ENCODE peak calls at places on chromosomes 7 and 10, in five cellular contexts. O, I, Y, W and E are unnamed samples.

GRCh38 chr7:142338633-142339501 is 81.0 kb upstream of the PRSS58 start:
- DNase-seq in O (no peak), W (peak), I (peak), Y (no peak), E (peak)

GRCh38 chr10:57262908-57263307 is 901.8 kb upstream of the ZWINT start:
- DNase-seq in W (no peak), O (no peak), I (no peak), Y (no peak), E (no peak)

GRCh38 chr10:132076578-132077081 is 10.9 kb downstream of the JAKMIP3 start:
- DNase-seq in I (no peak), O (no peak), Y (no peak), W (no peak), E (no peak)

GRCh38 chr10:93462371-93462770 is 19.8 kb downstream of the MYOF start:
- DNase-seq in W (no peak), O (no peak), Y (no peak), I (no peak), E (no peak)

GRCh38 chr7:47488969-47489342 is 93.0 kb downstream of the TNS3 start:
- DNase-seq in W (no peak), O (no peak), Y (no peak), I (no peak), E (no peak)

GRCh38 chr7:17680026-17680425 is 260.3 kb downstream of the SNX13 start:
- DNase-seq in Y (no peak), O (no peak), I (no peak), W (no peak), E (no peak)

GRCh38 chr7:91242097-91242846 is 22.0 kb upstream of the FZD1 start:
- DNase-seq in Y (no peak), W (no peak), I (no peak), O (no peak), E (no peak)

GRCh38 chr10:47249881-47250280 is 50.1 kb upstream of the GDF10 start:
- DNase-seq in W (no peak), Y (no peak), I (no peak), O (no peak), E (no peak)

GRCh38 chr10:63587191-63587590 is 66.0 kb downstream of the REEP3 start:
- DNase-seq in O (no peak), W (no peak), Y (no peak), I (no peak), E (no peak)

GRCh38 chr10:76036410-76036940 is 605.1 kb downstream of the LRMDA start:
- DNase-seq in Y (no peak), O (no peak), I (peak), W (peak), E (peak)

GRCh38 chr7:33757563-33758165 is 147.7 kb upstream of the BMPER start:
- DNase-seq in W (peak), I (no peak), O (peak), Y (no peak), E (no peak)

GRCh38 chr10:11901036-11901301 is 77.8 kb downstream of the PROSER2 start:
- DNase-seq in O (no peak), W (no peak), I (no peak), Y (no peak), E (no peak)

GRCh38 chr10:112689327-112689726 is 242.3 kb downstream of the VTI1A start:
- DNase-seq in I (no peak), Y (no peak), W (peak), O (peak), E (peak)

GRCh38 chr10:47206449-47207279 is 93.3 kb upstream of the GDF10 start:
- DNase-seq in O (no peak), I (no peak), Y (no peak), W (no peak), E (no peak)

GRCh38 chr10:73649876-73650536 is 5.8 kb downstream of the SYNPO2L start:
- DNase-seq in O (no peak), I (no peak), Y (no peak), W (no peak), E (no peak)

GRCh38 chr7:154684651-154685563 is 318.0 kb downstream of the PAXIP1 start:
- DNase-seq in I (no peak), Y (no peak), O (no peak), W (no peak), E (no peak)

GRCh38 chr7:130420943-130421578 is 19.8 kb downstream of the CEP41 start:
- DNase-seq in O (no peak), Y (no peak), W (no peak), I (no peak), E (no peak)

GRCh38 chr7:44201813-44202212 is 1.0 kb downstream of the YKT6 start:
- DNase-seq in W (no peak), I (no peak), O (no peak), Y (no peak), E (no peak)

GRCh38 chr7:138395763-138396162 is 64.3 kb upstream of the TRIM24 start:
- DNase-seq in O (no peak), W (no peak), Y (no peak), I (no peak), E (no peak)

GRCh38 chr10:133338080-133339071 is 1.7 kb upstream of the CALY start:
- DNase-seq in I (no peak), W (no peak), Y (no peak), O (no peak), E (no peak)

GRCh38 chr7:66556549-66557213 is 72.0 kb upstream of the KCTD7 start:
- DNase-seq in I (no peak), O (no peak), Y (no peak), W (no peak), E (no peak)

DNA sequence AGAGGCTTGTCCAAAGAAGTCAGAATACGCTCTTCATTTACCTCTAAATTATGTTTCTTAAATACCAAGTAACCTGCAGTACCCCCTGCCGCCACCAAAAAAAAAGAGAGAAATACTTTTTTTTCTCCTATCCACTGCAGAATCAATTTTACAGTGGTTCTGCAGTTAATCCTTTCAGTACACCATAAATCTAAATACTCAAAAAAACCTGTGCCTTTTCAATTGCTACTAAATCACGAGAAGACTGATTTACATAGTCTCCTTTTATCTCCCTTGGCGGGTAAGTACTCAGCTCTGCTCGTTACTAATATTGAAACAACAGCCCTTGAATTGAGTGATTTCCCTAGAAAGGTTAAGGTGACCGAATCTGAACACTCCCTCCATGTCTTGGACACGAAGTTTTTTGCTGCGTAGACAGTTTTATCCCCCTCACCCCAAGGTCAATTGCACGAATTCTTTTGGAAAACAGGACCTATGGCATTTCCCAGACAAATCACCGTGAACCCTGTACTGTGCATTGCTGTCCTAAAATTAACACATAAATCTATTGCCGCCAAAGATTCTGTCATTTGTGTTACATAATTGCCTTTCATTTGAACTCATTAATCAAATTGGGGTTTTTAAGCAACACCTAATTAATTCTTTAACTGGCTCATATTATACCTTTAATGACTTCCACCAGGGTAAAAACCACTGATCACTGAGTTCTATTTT is 517 bp upstream of the VIM start:
- DNase-seq in W (no peak), Y (peak), I (no peak), O (no peak), E (no peak)
- TF ChIP-seq ATF3 in W (no peak), Y (no peak), I (no peak), O (no peak), E (no peak)

GRCh38 chr10:4671451-4672145 is 154.4 kb upstream of the AKR1E2 start:
- DNase-seq in I (no peak), W (no peak), Y (no peak), O (no peak), E (peak)

GRCh38 chr10:4672199-4672598 is 153.8 kb upstream of the AKR1E2 start:
- DNase-seq in I (no peak), Y (no peak), O (no peak), W (no peak), E (no peak)

GRCh38 chr10:4673279-4674040 is 152.5 kb upstream of the AKR1E2 start:
- DNase-seq in O (no peak), W (no peak), I (no peak), Y (no peak), E (no peak)

GRCh38 chr10:4669585-4669984 is 156.4 kb upstream of the AKR1E2 start:
- DNase-seq in Y (no peak), W (no peak), I (no peak), O (no peak), E (no peak)

DNA sequence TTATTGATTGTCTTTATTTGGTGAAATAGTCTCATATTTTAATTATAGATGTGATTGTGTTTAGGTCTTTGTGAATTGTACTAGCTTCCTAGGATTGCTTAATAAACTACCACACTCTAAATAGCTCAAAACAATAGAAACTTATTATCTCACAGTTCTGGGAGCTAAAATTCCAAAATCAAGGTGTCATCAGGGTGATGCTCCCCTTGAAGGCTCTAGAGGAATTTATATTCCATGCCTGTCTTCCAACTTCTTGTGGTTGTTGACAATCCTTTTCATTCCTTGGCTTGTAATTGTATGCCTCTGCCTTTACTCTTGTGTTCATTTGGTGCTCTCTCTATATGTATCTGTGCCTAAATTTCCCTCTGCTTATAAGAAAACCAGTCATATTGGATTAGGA is 155.3 kb upstream of the AKR1E2 start:
- DNase-seq in W (no peak), Y (no peak), I (no peak), O (no peak), E (no peak)
- TF ChIP-seq ZNF274 in W (no peak), Y (no peak), I (no peak), O (no peak), E (no peak)

GRCh38 chr7:55063633-55064032 is 44.8 kb downstream of the EGFR start:
- DNase-seq in O (no peak), I (no peak), W (no peak), Y (no peak), E (no peak)
- TF ChIP-seq ATF3 in O (no peak), I (no peak), W (no peak), Y (no peak), E (no peak)

GRCh38 chr7:41786943-41787342 is 84.1 kb upstream of the INHBA start:
- DNase-seq in W (no peak), O (no peak), I (no peak), Y (no peak), E (no peak)
- TF ChIP-seq ZNF274 in W (no peak), O (no peak), I (no peak), Y (no peak), E (no peak)